ENCODE peak calls at places on chromosomes 11 and 22, in five cellular contexts. J, C, W, S and U are unnamed samples.

GRCh38 chr11:78641541-78641940 is 66.9 kb upstream of the NARS2 start:
- DNase-seq in J (no peak), C (no peak), W (no peak), S (no peak), U (no peak)

GRCh38 chr11:24516658-24517057 is 19.8 kb downstream of the LUZP2 start:
- DNase-seq in J (no peak), C (no peak), W (no peak), S (no peak), U (no peak)

GRCh38 chr11:25566298-25567200 is 765.4 kb upstream of the ANO3 start:
- DNase-seq in J (no peak), C (no peak), W (no peak), S (no peak), U (no peak)

GRCh38 chr11:113022267-113022666 is 61.0 kb downstream of the NCAM1 start:
- DNase-seq in J (no peak), C (no peak), W (no peak), S (no peak), U (no peak)

GRCh38 chr11:126607374-126607773 is 251.9 kb downstream of the ST3GAL4 start:
- DNase-seq in J (peak; percentile 31), C (no peak), W (peak; percentile 79), S (peak; percentile 78), U (no peak)

GRCh38 chr11:24932110-24933000 is 435.5 kb downstream of the LUZP2 start:
- DNase-seq in J (no peak), C (no peak), W (no peak), S (no peak), U (no peak)

GRCh38 chr11:128929468-128929867 is 13.2 kb downstream of the TP53AIP1 start:
- DNase-seq in J (no peak), C (no peak), W (no peak), S (no peak), U (no peak)

GRCh38 chr11:85725510-85726258 is 39.7 kb upstream of the CCDC89 start:
- DNase-seq in J (peak; percentile 72), C (no peak), W (no peak), S (no peak), U (no peak)

GRCh38 chr22:28410050-28410816 is 269.4 kb downstream of the TTC28 start:
- DNase-seq in J (no peak), C (no peak), W (no peak), S (no peak), U (no peak)

GRCh38 chr11:13009921-13010736 is 1.0 kb downstream of the RASSF10 start:
- DNase-seq in J (no peak), C (no peak), W (no peak), S (peak; percentile 84), U (no peak)

GRCh38 chr22:32562396-32562795 is 87.8 kb downstream of the FBXO7 start:
- DNase-seq in J (no peak), C (no peak), W (no peak), S (no peak), U (no peak)

GRCh38 chr11:23021287-23021863 is 161.1 kb upstream of the CCDC179 start:
- DNase-seq in J (no peak), C (no peak), W (peak; percentile 36), S (no peak), U (peak; percentile 11)

GRCh38 chr22:47174671-47175111 is 412.2 kb downstream of the TBC1D22A start:
- DNase-seq in J (no peak), C (no peak), W (no peak), S (no peak), U (no peak)

GRCh38 chr11:102378818-102379217 is 31.8 kb downstream of the BIRC2 start:
- DNase-seq in J (no peak), C (no peak), W (no peak), S (no peak), U (no peak)

GRCh38 chr11:103633819-103634590 is 402.4 kb upstream of the DDI1 start:
- DNase-seq in J (no peak), C (no peak), W (no peak), S (no peak), U (no peak)

GRCh38 chr22:48898524-48899377 is 928.9 kb downstream of the BRD1 start:
- DNase-seq in J (no peak), C (no peak), W (no peak), S (no peak), U (no peak)

GRCh38 chr22:48897959-48898358 is 929.7 kb downstream of the BRD1 start:
- DNase-seq in J (no peak), C (no peak), W (no peak), S (no peak), U (no peak)

GRCh38 chr22:48896766-48897637 is 930.7 kb downstream of the BRD1 start:
- DNase-seq in J (no peak), C (no peak), W (no peak), S (no peak), U (no peak)

GRCh38 chr22:48895831-48896765 is 931.6 kb downstream of the BRD1 start:
- DNase-seq in J (no peak), C (no peak), W (no peak), S (no peak), U (no peak)

DNA sequence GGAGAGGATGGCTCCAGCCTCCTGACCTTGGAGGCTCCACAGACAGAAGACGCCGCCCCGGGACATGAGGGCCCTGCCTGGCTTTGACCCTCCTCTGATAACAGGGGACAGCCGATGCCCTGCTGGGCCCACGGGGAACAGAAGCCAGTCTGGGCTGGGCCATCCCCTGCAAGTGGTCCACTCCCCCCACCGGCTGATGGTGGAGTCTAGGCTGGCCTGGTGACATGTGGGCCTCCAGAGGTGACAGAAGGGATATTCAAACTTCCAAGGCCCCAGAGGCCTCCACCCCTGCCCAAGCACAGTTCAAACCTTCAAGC is 930.1 kb downstream of the BRD1 start:
- DNase-seq in J (no peak), C (no peak), W (no peak), S (no peak), U (no peak)
- H3K9me3 ChIP-seq in J (no peaks in the 10 kb centered on the region), C (no peaks in the 10 kb centered on the region), W (no peaks in the 10 kb centered on the region), S (no peaks in the 10 kb centered on the region), U (no peaks in the 10 kb centered on the region)

DNA sequence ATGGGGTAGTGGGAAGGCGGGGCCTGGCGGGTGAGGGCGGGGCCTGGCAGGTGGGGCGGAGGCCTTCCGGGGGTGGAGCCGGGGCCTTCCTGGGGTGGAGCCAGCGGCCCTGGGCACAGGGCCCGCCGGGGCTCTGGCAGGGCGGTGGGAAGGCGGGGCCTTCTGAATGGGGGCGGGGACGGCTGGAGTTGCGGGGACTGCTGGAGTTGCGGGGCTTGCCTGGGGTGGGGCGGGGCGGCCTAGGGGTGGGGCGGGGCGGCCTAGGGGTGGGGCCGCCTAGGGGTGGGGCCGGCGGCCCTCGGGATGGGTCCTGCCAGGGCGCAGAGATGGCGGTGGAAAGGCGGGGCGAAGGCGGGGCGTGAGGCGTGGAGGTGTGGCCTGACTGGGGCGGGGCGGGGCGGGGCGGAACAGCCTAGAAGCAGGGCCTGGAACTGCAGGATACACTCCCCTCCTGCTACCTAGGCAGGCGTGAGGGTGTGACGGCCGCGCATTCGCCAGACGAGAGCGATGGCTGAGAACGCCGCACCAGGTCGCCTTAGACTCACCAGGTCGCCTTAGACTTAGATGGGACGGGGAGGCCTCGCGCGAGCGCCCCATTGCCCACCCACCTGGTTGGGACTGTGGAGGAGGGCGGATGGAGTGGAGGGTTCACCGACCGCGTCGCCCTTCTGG is 19.3 kb downstream of the RRP7A start:
- DNase-seq in J (peak; percentile 13), C (peak; percentile 37), W (peak; percentile 96), S (peak; percentile 98), U (peak; percentile 67)
- TF ChIP-seq ZNF274 in J (no peak), C (no peak), W (no peak), S (no peak), U (no peak)

GRCh38 chr11:18677560-18677959 is 21.0 kb upstream of the TMEM86A start:
- DNase-seq in J (no peak), C (no peak), W (no peak), S (no peak), U (no peak)

GRCh38 chr11:18671246-18671645 is 27.3 kb upstream of the TMEM86A start:
- DNase-seq in J (no peak), C (no peak), W (no peak), S (no peak), U (no peak)

GRCh38 chr11:18676803-18677202 is 21.8 kb upstream of the TMEM86A start:
- DNase-seq in J (no peak), C (no peak), W (no peak), S (no peak), U (no peak)
- H3K9me3 ChIP-seq in J (no peaks in the 10 kb centered on the region), C (no peaks in the 10 kb centered on the region), W (no peaks in the 10 kb centered on the region), S (no peaks in the 10 kb centered on the region), U (no peaks in the 10 kb centered on the region)

GRCh38 chr11:1758611-1759150 is 5.0 kb downstream of the CTSD start:
- DNase-seq in J (no peak), C (no peak), W (no peak), S (no peak), U (no peak)
- TF ChIP-seq ZNF274 in J (no peak), C (no peak), W (no peak), S (no peak), U (no peak)

GRCh38 chr22:25626146-25626992 is 61.9 kb downstream of the GRK3 start:
- DNase-seq in J (no peak), C (no peak), W (no peak), S (no peak), U (no peak)

GRCh38 chr22:25623310-25623734 is 58.8 kb downstream of the GRK3 start:
- DNase-seq in J (no peak), C (peak; percentile 93), W (no peak), S (no peak), U (no peak)

GRCh38 chr22:25624486-25624885 is 60.0 kb downstream of the GRK3 start:
- DNase-seq in J (no peak), C (no peak), W (no peak), S (no peak), U (no peak)

GRCh38 chr22:25623851-25624250 is 59.4 kb downstream of the GRK3 start:
- DNase-seq in J (no peak), C (no peak), W (no peak), S (no peak), U (no peak)

DNA sequence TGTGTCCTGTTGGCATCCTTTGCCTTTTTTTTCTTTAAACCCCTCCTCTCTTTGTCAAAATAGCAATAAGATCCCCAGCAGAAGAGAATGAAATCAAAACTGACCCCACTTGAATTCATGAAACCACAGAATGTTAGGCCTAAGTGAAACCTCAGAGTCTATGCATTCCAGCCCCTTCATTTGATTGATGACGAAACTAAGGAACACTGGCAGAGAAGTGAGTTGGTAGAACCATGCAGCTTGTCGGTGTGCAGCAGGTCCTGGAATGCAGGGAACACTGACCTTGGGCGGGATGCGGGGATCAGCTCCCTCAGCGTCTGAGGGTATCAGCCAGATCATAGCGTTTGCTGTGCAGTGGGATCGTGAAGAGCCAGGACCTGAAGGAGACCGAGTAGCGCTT is 57.5 kb downstream of the GRK3 start:
- DNase-seq in J (no peak), C (no peak), W (no peak), S (no peak), U (no peak)
- H3K9me3 ChIP-seq in J (no peaks in the 10 kb centered on the region), C (no peaks in the 10 kb centered on the region), W (no peaks in the 10 kb centered on the region), S (no peaks in the 10 kb centered on the region), U (no peaks in the 10 kb centered on the region)

DNA sequence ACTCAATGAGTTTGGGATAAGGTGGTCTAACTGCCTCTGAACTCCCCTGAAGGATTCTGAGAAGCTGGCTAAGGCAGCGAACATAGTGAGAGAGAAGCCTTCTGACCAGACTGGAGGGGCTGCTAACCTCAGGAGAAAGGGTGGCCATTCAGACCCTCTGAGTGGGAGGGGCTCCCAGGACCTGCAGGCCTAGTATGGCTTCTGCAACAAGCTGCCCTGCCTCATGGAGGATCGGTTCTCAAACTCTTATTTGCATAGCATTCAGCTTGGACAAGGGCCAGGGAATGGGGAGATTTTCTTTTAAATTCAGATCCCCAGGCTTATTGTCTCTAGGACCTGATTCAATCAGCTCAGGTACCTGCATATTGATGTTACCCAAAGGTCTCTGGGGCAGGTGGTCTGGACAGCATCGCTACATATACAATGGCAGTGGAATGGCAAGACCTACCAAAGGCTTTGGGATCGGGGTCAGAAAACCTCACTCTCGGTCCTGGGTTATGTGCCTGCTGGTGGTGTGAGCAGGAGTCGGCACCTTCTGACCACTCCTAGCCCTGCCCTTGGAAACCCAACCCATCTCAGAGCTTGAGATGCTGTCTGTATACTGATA is 599.1 kb downstream of the BRD1 start:
- DNase-seq in J (no peak), C (no peak), W (no peak), S (peak; percentile 28), U (no peak)
- TF ChIP-seq ZNF274 in J (no peak), C (no peak), W (no peak), S (no peak), U (no peak)